ENCODE peak calls at places on chromosomes 3 and 15, in ten cellular contexts. One of them, this sample, is unnamed.
A peak's percentile ranks its signal among the peaks of the same experiment; 100 is the strongest.

GRCh38 chr15:49875392-49875791 is 243.6 kb downstream of the ATP8B4 start:
- DNase-seq in fibroblast of pulmonary artery: no peak
- DNase-seq in CD4-positive, alpha-beta T cell: no peak
- DNase-seq in AG04450: no peak
- DNase-seq in NB4: no peak
- DNase-seq in CD8-positive, alpha-beta T cell: no peak
- DNase-seq in brain microvascular endothelial cell: no peak
- DNase-seq in endodermal cell: no peak
- DNase-seq in neural progenitor cell: no peak
- DNase-seq in kidney: no peak
- DNase-seq in this sample: no peak

GRCh38 chr3:20013396-20013795 is 1.3 kb upstream of the PP2D1 start:
- DNase-seq in fibroblast of pulmonary artery: no peak
- DNase-seq in CD4-positive, alpha-beta T cell: no peak
- DNase-seq in AG04450: no peak
- DNase-seq in NB4: no peak
- DNase-seq in CD8-positive, alpha-beta T cell: no peak
- DNase-seq in brain microvascular endothelial cell: no peak
- DNase-seq in endodermal cell: no peak
- DNase-seq in neural progenitor cell: no peak
- DNase-seq in kidney: no peak
- DNase-seq in this sample: no peak

GRCh38 chr15:73782339-73782979 is 29.3 kb upstream of the INSYN1 start:
- DNase-seq in fibroblast of pulmonary artery: no peak
- DNase-seq in CD4-positive, alpha-beta T cell: no peak
- DNase-seq in AG04450: no peak
- DNase-seq in NB4: no peak
- DNase-seq in CD8-positive, alpha-beta T cell: no peak
- DNase-seq in brain microvascular endothelial cell: no peak
- DNase-seq in endodermal cell: no peak
- DNase-seq in neural progenitor cell: no peak
- DNase-seq in kidney: no peak
- DNase-seq in this sample: no peak

GRCh38 chr3:194323785-194324735 is 27.1 kb downstream of the CPN2 start:
- DNase-seq in fibroblast of pulmonary artery: peak; percentile 63
- DNase-seq in CD4-positive, alpha-beta T cell: no peak
- DNase-seq in AG04450: no peak
- DNase-seq in NB4: peak; percentile 25
- DNase-seq in CD8-positive, alpha-beta T cell: peak; percentile 32
- DNase-seq in brain microvascular endothelial cell: no peak
- DNase-seq in endodermal cell: no peak
- DNase-seq in neural progenitor cell: peak; percentile 40
- DNase-seq in kidney: no peak
- DNase-seq in this sample: peak; percentile 78

GRCh38 chr3:120567370-120568197 is 28.6 kb upstream of the NDUFB4 start:
- DNase-seq in fibroblast of pulmonary artery: peak; percentile 66
- DNase-seq in CD4-positive, alpha-beta T cell: no peak
- DNase-seq in AG04450: no peak
- DNase-seq in NB4: peak; percentile 53
- DNase-seq in CD8-positive, alpha-beta T cell: no peak
- DNase-seq in brain microvascular endothelial cell: peak; percentile 44
- DNase-seq in endodermal cell: peak; percentile 61
- DNase-seq in neural progenitor cell: peak; percentile 45
- DNase-seq in kidney: no peak
- DNase-seq in this sample: no peak

GRCh38 chr3:11713171-11713570 is 69.5 kb upstream of the VGLL4 start:
- DNase-seq in fibroblast of pulmonary artery: no peak
- DNase-seq in CD4-positive, alpha-beta T cell: no peak
- DNase-seq in AG04450: no peak
- DNase-seq in NB4: no peak
- DNase-seq in CD8-positive, alpha-beta T cell: no peak
- DNase-seq in brain microvascular endothelial cell: no peak
- DNase-seq in endodermal cell: no peak
- DNase-seq in neural progenitor cell: no peak
- DNase-seq in kidney: no peak
- DNase-seq in this sample: no peak

GRCh38 chr3:185630182-185630622 is 44.1 kb downstream of the SENP2 start:
- DNase-seq in fibroblast of pulmonary artery: peak; percentile 66
- DNase-seq in CD4-positive, alpha-beta T cell: no peak
- DNase-seq in AG04450: no peak
- DNase-seq in NB4: no peak
- DNase-seq in CD8-positive, alpha-beta T cell: no peak
- DNase-seq in brain microvascular endothelial cell: peak; percentile 53
- DNase-seq in endodermal cell: no peak
- DNase-seq in neural progenitor cell: no peak
- DNase-seq in kidney: peak; percentile 80
- DNase-seq in this sample: no peak

GRCh38 chr15:31758126-31758525 is 272.2 kb upstream of the CHRNA7 start:
- DNase-seq in fibroblast of pulmonary artery: peak; percentile 35
- DNase-seq in CD4-positive, alpha-beta T cell: no peak
- DNase-seq in AG04450: no peak
- DNase-seq in NB4: peak; percentile 18
- DNase-seq in CD8-positive, alpha-beta T cell: no peak
- DNase-seq in brain microvascular endothelial cell: peak; percentile 14
- DNase-seq in endodermal cell: no peak
- DNase-seq in neural progenitor cell: no peak
- DNase-seq in kidney: peak; percentile 81
- DNase-seq in this sample: no peak

GRCh38 chr3:188581365-188581764 is 427.4 kb downstream of the LPP start:
- DNase-seq in fibroblast of pulmonary artery: no peak
- DNase-seq in CD4-positive, alpha-beta T cell: no peak
- DNase-seq in AG04450: no peak
- DNase-seq in NB4: no peak
- DNase-seq in CD8-positive, alpha-beta T cell: no peak
- DNase-seq in brain microvascular endothelial cell: no peak
- DNase-seq in endodermal cell: no peak
- DNase-seq in neural progenitor cell: no peak
- DNase-seq in kidney: no peak
- DNase-seq in this sample: no peak

DNA sequence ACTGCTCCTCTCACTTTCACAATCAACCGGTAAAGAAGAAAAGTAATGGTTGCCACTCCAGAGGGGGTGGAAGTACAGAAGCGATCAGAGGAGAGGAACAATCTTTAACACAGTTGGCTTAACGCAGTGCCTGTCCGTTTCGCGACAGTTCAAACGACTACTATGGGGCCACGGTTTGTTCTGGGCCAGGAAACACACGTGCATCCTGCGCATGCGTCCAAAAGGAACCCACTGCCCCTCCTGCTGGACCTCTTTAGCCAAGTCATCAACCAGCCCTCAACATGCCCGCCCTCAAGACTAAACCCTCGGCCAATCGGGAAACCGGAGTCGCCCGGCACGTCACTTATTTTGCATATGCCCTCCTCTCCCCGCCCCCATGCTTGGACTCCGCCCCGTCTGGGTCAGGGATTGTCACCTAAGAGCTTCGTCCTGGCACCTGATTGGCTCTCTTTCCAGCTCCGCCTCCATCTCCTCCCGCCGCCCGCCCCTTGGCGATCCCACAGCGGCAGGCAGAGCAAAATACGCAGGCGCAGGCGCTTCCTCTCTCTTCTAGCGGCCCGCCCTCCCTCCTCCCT is 345 bp upstream of the CDV3 start:
- DNase-seq in fibroblast of pulmonary artery: peak; percentile 100
- DNase-seq in CD4-positive, alpha-beta T cell: peak; percentile 100
- DNase-seq in AG04450: peak; percentile 100
- DNase-seq in NB4: peak; percentile 100
- DNase-seq in CD8-positive, alpha-beta T cell: peak; percentile 100
- DNase-seq in brain microvascular endothelial cell: peak; percentile 100
- DNase-seq in endodermal cell: peak; percentile 100
- DNase-seq in neural progenitor cell: peak; percentile 100
- DNase-seq in kidney: peak; percentile 100
- DNase-seq in this sample: peak; percentile 100
- TF ChIP-seq CTCF in fibroblast of pulmonary artery: no peak
- TF ChIP-seq CTCF in CD4-positive, alpha-beta T cell: no peak
- TF ChIP-seq CTCF in AG04450: peak; percentile 12
- TF ChIP-seq CTCF in NB4: no peak
- TF ChIP-seq CTCF in CD8-positive, alpha-beta T cell: no peak
- TF ChIP-seq CTCF in brain microvascular endothelial cell: peak; percentile 44
- TF ChIP-seq CTCF in endodermal cell: peak; percentile 42
- TF ChIP-seq CTCF in neural progenitor cell: peak; percentile 27
- TF ChIP-seq CTCF in kidney: no peak
- TF ChIP-seq CTCF in this sample: peak; percentile 42

DNA sequence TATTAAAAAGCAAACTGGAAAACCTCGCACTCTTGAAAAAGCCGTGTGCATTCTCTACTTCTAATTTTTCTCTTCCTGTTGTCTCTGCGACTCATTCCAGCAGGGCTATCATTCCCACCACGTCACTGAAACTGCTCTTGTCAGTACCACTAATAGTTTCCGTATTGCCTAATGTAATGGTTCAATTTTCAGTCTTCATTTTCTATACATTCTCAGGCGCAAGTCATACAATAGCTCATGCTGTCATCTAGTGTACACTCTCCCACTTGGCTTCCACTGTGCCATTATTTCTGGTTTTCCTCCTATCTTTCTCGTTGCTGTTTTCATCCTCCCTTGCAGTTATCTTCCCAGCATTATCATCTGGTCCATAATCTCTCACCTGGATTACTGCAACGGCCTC is 160.2 kb downstream of the SPATA16 start:
- DNase-seq in fibroblast of pulmonary artery: peak; percentile 57
- DNase-seq in CD4-positive, alpha-beta T cell: no peak
- DNase-seq in AG04450: no peak
- DNase-seq in NB4: no peak
- DNase-seq in CD8-positive, alpha-beta T cell: no peak
- DNase-seq in brain microvascular endothelial cell: no peak
- DNase-seq in endodermal cell: no peak
- DNase-seq in neural progenitor cell: no peak
- DNase-seq in kidney: no peak
- DNase-seq in this sample: no peak
- TF ChIP-seq CTCF in fibroblast of pulmonary artery: peak; percentile 17
- TF ChIP-seq CTCF in CD4-positive, alpha-beta T cell: no peak
- TF ChIP-seq CTCF in AG04450: no peak
- TF ChIP-seq CTCF in NB4: no peak
- TF ChIP-seq CTCF in CD8-positive, alpha-beta T cell: no peak
- TF ChIP-seq CTCF in brain microvascular endothelial cell: no peak
- TF ChIP-seq CTCF in endodermal cell: no peak
- TF ChIP-seq CTCF in neural progenitor cell: no peak
- TF ChIP-seq CTCF in kidney: no peak
- TF ChIP-seq CTCF in this sample: no peak

GRCh38 chr3:52479876-52480575 is 15.1 kb upstream of the STAB1 start:
- DNase-seq in fibroblast of pulmonary artery: no peak
- DNase-seq in CD4-positive, alpha-beta T cell: no peak
- DNase-seq in AG04450: no peak
- DNase-seq in NB4: no peak
- DNase-seq in CD8-positive, alpha-beta T cell: no peak
- DNase-seq in brain microvascular endothelial cell: no peak
- DNase-seq in endodermal cell: no peak
- DNase-seq in neural progenitor cell: no peak
- DNase-seq in kidney: peak; percentile 63
- DNase-seq in this sample: no peak

GRCh38 chr3:52483577-52484495 is 11.3 kb upstream of the STAB1 start:
- DNase-seq in fibroblast of pulmonary artery: peak; percentile 31
- DNase-seq in CD4-positive, alpha-beta T cell: no peak
- DNase-seq in AG04450: peak; percentile 41
- DNase-seq in NB4: no peak
- DNase-seq in CD8-positive, alpha-beta T cell: no peak
- DNase-seq in brain microvascular endothelial cell: peak; percentile 47
- DNase-seq in endodermal cell: peak; percentile 38
- DNase-seq in neural progenitor cell: no peak
- DNase-seq in kidney: no peak
- DNase-seq in this sample: no peak

GRCh38 chr3:52480768-52481715 is 14.1 kb upstream of the STAB1 start:
- DNase-seq in fibroblast of pulmonary artery: no peak
- DNase-seq in CD4-positive, alpha-beta T cell: no peak
- DNase-seq in AG04450: no peak
- DNase-seq in NB4: no peak
- DNase-seq in CD8-positive, alpha-beta T cell: no peak
- DNase-seq in brain microvascular endothelial cell: no peak
- DNase-seq in endodermal cell: no peak
- DNase-seq in neural progenitor cell: no peak
- DNase-seq in kidney: no peak
- DNase-seq in this sample: peak; percentile 68

GRCh38 chr3:52483081-52483480 is 12.1 kb upstream of the STAB1 start:
- DNase-seq in fibroblast of pulmonary artery: no peak
- DNase-seq in CD4-positive, alpha-beta T cell: no peak
- DNase-seq in AG04450: no peak
- DNase-seq in NB4: no peak
- DNase-seq in CD8-positive, alpha-beta T cell: no peak
- DNase-seq in brain microvascular endothelial cell: no peak
- DNase-seq in endodermal cell: peak; percentile 44
- DNase-seq in neural progenitor cell: no peak
- DNase-seq in kidney: peak; percentile 50
- DNase-seq in this sample: no peak

DNA sequence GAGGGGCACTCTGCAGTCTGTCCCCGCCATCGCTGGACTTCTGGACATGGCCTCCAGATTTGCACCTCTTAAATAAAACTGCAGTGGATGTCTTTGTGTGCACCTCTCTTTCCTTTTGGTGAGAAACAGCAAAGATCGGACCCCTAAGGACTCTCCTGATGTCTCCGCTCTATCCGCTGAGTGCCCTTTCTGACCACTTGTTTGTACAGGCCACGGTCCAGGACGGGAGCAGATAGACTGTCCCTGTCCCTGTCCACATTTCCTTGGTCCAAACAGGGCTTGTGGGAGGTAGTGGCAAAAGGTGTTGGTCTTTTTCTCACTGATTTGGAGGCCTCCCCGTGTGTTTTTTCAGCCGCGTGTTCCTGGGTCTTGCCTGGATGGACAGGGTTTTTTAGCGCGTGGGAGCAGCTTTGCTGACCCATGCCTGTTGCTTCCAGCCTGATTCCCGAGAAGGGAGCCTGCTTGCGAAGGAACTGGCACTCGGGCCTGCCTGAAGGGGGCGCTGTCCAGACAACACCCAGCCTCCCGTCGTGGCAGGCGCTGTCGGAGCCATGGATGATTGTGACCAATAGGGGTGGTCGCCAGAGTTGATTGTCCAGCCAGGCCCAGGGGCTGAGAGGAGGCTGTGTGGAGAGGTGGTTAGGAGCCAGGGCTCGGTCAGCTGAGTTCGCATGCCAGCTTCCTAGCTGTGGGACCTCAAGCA is 13.2 kb upstream of the STAB1 start:
- DNase-seq in fibroblast of pulmonary artery: peak; percentile 31
- DNase-seq in CD4-positive, alpha-beta T cell: no peak
- DNase-seq in AG04450: no peak
- DNase-seq in NB4: peak; percentile 45
- DNase-seq in CD8-positive, alpha-beta T cell: no peak
- DNase-seq in brain microvascular endothelial cell: no peak
- DNase-seq in endodermal cell: peak; percentile 94
- DNase-seq in neural progenitor cell: peak; percentile 80
- DNase-seq in kidney: peak; percentile 68
- DNase-seq in this sample: no peak
- TF ChIP-seq CTCF in fibroblast of pulmonary artery: peak; percentile 39
- TF ChIP-seq CTCF in CD4-positive, alpha-beta T cell: peak; percentile 39
- TF ChIP-seq CTCF in AG04450: peak; percentile 45
- TF ChIP-seq CTCF in NB4: peak; percentile 48
- TF ChIP-seq CTCF in CD8-positive, alpha-beta T cell: peak; percentile 30
- TF ChIP-seq CTCF in brain microvascular endothelial cell: peak; percentile 66
- TF ChIP-seq CTCF in endodermal cell: peak; percentile 86
- TF ChIP-seq CTCF in neural progenitor cell: peak; percentile 77
- TF ChIP-seq CTCF in kidney: peak; percentile 20
- TF ChIP-seq CTCF in this sample: peak; percentile 15

DNA sequence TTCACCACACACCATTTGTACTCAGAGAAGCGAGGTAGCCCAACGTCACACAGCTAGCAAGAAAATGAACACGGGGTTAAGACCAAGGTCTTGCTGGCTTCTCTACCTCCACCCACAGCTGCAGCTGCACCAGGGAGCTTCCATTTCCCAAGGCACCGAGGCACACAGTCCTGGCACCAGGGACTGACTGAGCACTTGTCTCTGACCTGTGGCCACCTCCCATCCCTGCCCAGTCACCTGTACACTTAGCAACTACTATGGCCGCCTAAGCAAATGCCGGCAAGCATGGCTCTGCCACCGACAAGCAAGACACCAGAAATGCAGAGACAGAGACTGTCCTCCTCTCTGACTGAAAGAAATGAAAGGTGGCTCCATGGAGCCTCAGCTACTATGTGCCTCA is 15.3 kb downstream of the ZXDC start:
- DNase-seq in fibroblast of pulmonary artery: no peak
- DNase-seq in CD4-positive, alpha-beta T cell: no peak
- DNase-seq in AG04450: no peak
- DNase-seq in NB4: no peak
- DNase-seq in CD8-positive, alpha-beta T cell: no peak
- DNase-seq in brain microvascular endothelial cell: no peak
- DNase-seq in endodermal cell: no peak
- DNase-seq in neural progenitor cell: no peak
- DNase-seq in kidney: peak; percentile 26
- DNase-seq in this sample: peak; percentile 12
- TF ChIP-seq CTCF in fibroblast of pulmonary artery: no peak
- TF ChIP-seq CTCF in CD4-positive, alpha-beta T cell: no peak
- TF ChIP-seq CTCF in AG04450: no peak
- TF ChIP-seq CTCF in NB4: no peak
- TF ChIP-seq CTCF in CD8-positive, alpha-beta T cell: no peak
- TF ChIP-seq CTCF in brain microvascular endothelial cell: no peak
- TF ChIP-seq CTCF in endodermal cell: no peak
- TF ChIP-seq CTCF in neural progenitor cell: no peak
- TF ChIP-seq CTCF in kidney: no peak
- TF ChIP-seq CTCF in this sample: no peak